ENCODE peak calls at places on chromosome 5, in ten cellular contexts. N is activated CD4-positive, alpha-beta T cell treated with anti-CD3 and anti-CD28 coated beads for 1 hour; E is LoVo; S is ureter; Q is activated CD8-positive, alpha-beta memory T cell treated with anti-CD3 and anti-CD28 coated beads for 48 hours; Y is D341Med; L is NCI-H2107; K is Jurkat, Clone E6-1; J is hippocampal formation; Z is mucosa of gallbladder. C is an unnamed sample.

GRCh38 chr5:72752909-72753308 is 63.6 kb upstream of the TNPO1 start:
- DNase-seq in E (no peak), J (no peak), Y (peak), Q (no peak), K (no peak), S (no peak), N (no peak), Z (no peak), L (no peak), C (no peak)

GRCh38 chr5:93219641-93220145 is 361.3 kb downstream of the NR2F1-AS1 start:
- DNase-seq in Y (no peak), J (no peak), S (no peak), Z (no peak), E (no peak), Q (no peak), K (no peak), L (no peak), N (no peak), C (no peak)

GRCh38 chr5:127950707-127951356 is 132.7 kb upstream of the SLC12A2 start:
- DNase-seq in Y (no peak), Q (no peak), K (no peak), S (no peak), N (no peak), L (no peak), Z (no peak), J (no peak), E (peak), C (no peak)

GRCh38 chr5:366541-367357 is 45.2 kb downstream of the AHRR start:
- DNase-seq in K (no peak), Y (peak), S (peak), Q (no peak), N (no peak), L (no peak), J (no peak), E (no peak), Z (no peak), C (no peak)

GRCh38 chr5:124527220-124527991 is 219.0 kb downstream of the ZNF608 start:
- DNase-seq in S (no peak), E (peak), L (no peak), K (no peak), Q (no peak), Z (peak), Y (no peak), J (no peak), N (no peak), C (no peak)

GRCh38 chr5:96090205-96090604 is 128.6 kb upstream of the ELL2 start:
- DNase-seq in K (no peak), J (no peak), E (no peak), Q (no peak), Z (no peak), S (no peak), Y (no peak), N (no peak), L (no peak), C (no peak)

GRCh38 chr5:94432499-94432898 is 185.9 kb downstream of the KIAA0825 start:
- DNase-seq in K (no peak), S (no peak), N (no peak), J (no peak), Y (no peak), E (no peak), Z (no peak), L (no peak), Q (no peak), C (no peak)

GRCh38 chr5:52787600-52788504 is at the start of the genes ITGA1 and PELO:
- DNase-seq in L (no peak), Y (peak), N (peak), K (no peak), Q (peak), E (peak), J (peak), Z (peak), S (peak), C (peak)

GRCh38 chr5:79059674-79060073 is 9.8 kb downstream of the DMGDH start:
- DNase-seq in Y (no peak), Z (no peak), S (no peak), E (no peak), K (no peak), J (no peak), Q (no peak), L (no peak), N (no peak), C (no peak)

GRCh38 chr5:79560774-79561524 is 47.0 kb upstream of the HOMER1 start:
- DNase-seq in E (no peak), Z (no peak), J (no peak), S (no peak), Q (no peak), N (no peak), Y (no peak), K (no peak), L (no peak), C (no peak)

GRCh38 chr5:40834849-40835787 is at the start of gene RPL37:
- DNase-seq in K (peak), Q (peak), S (peak), Z (peak), L (peak), N (peak), Y (peak), J (peak), E (peak), C (peak)

GRCh38 chr5:169404223-169404622 is 103.3 kb upstream of the SLIT3 start:
- DNase-seq in N (no peak), S (no peak), Y (no peak), Q (no peak), K (no peak), Z (no peak), L (no peak), E (no peak), J (no peak), C (no peak)

GRCh38 chr5:160269017-160269416 is 39.7 kb downstream of the FABP6 start:
- DNase-seq in J (peak), Z (peak), L (peak), Y (no peak), K (no peak), Q (no peak), E (no peak), N (no peak), S (peak), C (peak)

GRCh38 chr5:137582218-137582617 is 83.1 kb upstream of the SPOCK1 start:
- DNase-seq in N (no peak), Y (no peak), K (no peak), S (no peak), Z (no peak), Q (no peak), L (no peak), E (no peak), J (no peak), C (no peak)

GRCh38 chr5:96896285-96896711 is 20.0 kb downstream of the ERAP2 start:
- DNase-seq in Z (no peak), K (no peak), S (no peak), L (no peak), Q (no peak), Y (no peak), J (no peak), N (no peak), E (no peak), C (no peak)

GRCh38 chr5:50881407-50881806 is 215.0 kb downstream of the PARP8 start:
- DNase-seq in N (no peak), E (no peak), J (no peak), S (no peak), Z (no peak), K (no peak), Y (no peak), Q (no peak), L (no peak), C (no peak)

GRCh38 chr5:179296150-179296821 is 49.0 kb downstream of the ADAMTS2 start:
- DNase-seq in K (no peak), Z (no peak), J (no peak), N (no peak), Q (no peak), Y (no peak), L (no peak), E (no peak), S (no peak), C (no peak)

GRCh38 chr5:36982146-36982545 is 105.6 kb downstream of the NIPBL start:
- DNase-seq in L (no peak), S (no peak), Y (no peak), Z (no peak), J (no peak), K (no peak), E (no peak), Q (no peak), N (no peak), C (no peak)

GRCh38 chr5:151093476-151093889 is 12.6 kb upstream of the TNIP1 start:
- DNase-seq in S (no peak), J (no peak), K (peak), L (no peak), Z (no peak), N (no peak), Y (no peak), Q (no peak), E (no peak), C (no peak)

GRCh38 chr5:74392698-74393431 is 247.7 kb downstream of the ENC1 start:
- DNase-seq in Q (no peak), Y (no peak), S (no peak), N (no peak), J (no peak), K (no peak), E (no peak), Z (no peak), L (no peak), C (no peak)

GRCh38 chr5:66779535-66779934 is 183.3 kb downstream of the MAST4 start:
- DNase-seq in J (no peak), Q (no peak), E (no peak), K (no peak), Y (no peak), Z (no peak), S (no peak), N (no peak), L (no peak), C (no peak)

GRCh38 chr5:3218916-3219650 is 376.5 kb upstream of the IRX1 start:
- DNase-seq in S (peak), Y (no peak), Q (no peak), Z (no peak), K (no peak), N (no peak), E (no peak), J (no peak), L (no peak), C (no peak)

GRCh38 chr5:171405615-171406014 is 13.8 kb upstream of the FGF18 start:
- DNase-seq in S (no peak), L (no peak), Z (no peak), E (no peak), Y (no peak), J (no peak), N (no peak), K (no peak), Q (no peak), C (no peak)

GRCh38 chr5:88172847-88173758 is 95.5 kb downstream of the TMEM161B start:
- DNase-seq in Q (no peak), E (peak), S (no peak), Y (no peak), L (no peak), K (no peak), J (no peak), Z (peak), N (no peak), C (no peak)

GRCh38 chr5:2754621-2755370 is 3.3 kb upstream of the IRX2 start:
- DNase-seq in E (no peak), K (no peak), N (no peak), Y (no peak), L (no peak), Z (no peak), J (no peak), Q (no peak), S (no peak), C (no peak)

GRCh38 chr5:124661317-124662141 is 84.9 kb downstream of the ZNF608 start:
- DNase-seq in N (no peak), Q (no peak), K (no peak), L (no peak), S (no peak), E (peak), Z (peak), J (no peak), Y (no peak), C (no peak)

GRCh38 chr5:150261231-150261630 is 28.3 kb downstream of the CAMK2A start:
- DNase-seq in N (no peak), J (no peak), K (no peak), S (no peak), E (no peak), Y (no peak), Q (no peak), Z (no peak), L (no peak), C (no peak)

GRCh38 chr5:43601454-43602260 is 1.3 kb upstream of the NNT start:
- DNase-seq in Q (no peak), S (no peak), E (peak), J (no peak), L (no peak), Z (no peak), K (no peak), N (no peak), Y (no peak), C (no peak)

GRCh38 chr5:139670369-139671095 is 22.4 kb downstream of the CXXC5 start:
- DNase-seq in K (peak), J (no peak), Q (peak), L (peak), N (no peak), Z (no peak), Y (no peak), S (no peak), E (no peak), C (no peak)

GRCh38 chr5:154620406-154620805 is 134.8 kb upstream of the LARP1 start:
- DNase-seq in Q (no peak), Y (no peak), N (no peak), S (no peak), J (no peak), K (no peak), L (no peak), E (no peak), Z (no peak), C (no peak)

GRCh38 chr5:148374693-148375360 is 8.9 kb upstream of the FBXO38 start:
- DNase-seq in N (no peak), J (peak), L (no peak), E (peak), S (peak), Q (no peak), Z (peak), Y (peak), K (peak), C (peak)

GRCh38 chr5:50667079-50667652 is 729 bp downstream of the PARP8 start:
- DNase-seq in E (peak), Y (peak), K (no peak), N (no peak), L (no peak), Z (peak), Q (peak), S (peak), J (no peak), C (peak)

GRCh38 chr5:154970759-154971158 is 29.9 kb downstream of the MRPL22 start:
- DNase-seq in Q (no peak), L (no peak), J (no peak), E (no peak), S (no peak), K (no peak), Y (no peak), Z (no peak), N (no peak), C (no peak)